ENCODE peak calls at places on chromosomes 3 and 15, in ten cellular contexts. M is dorsolateral prefrontal cortex; T is Panc1; Y is left ventricle myocardium inferior; D is BJ; C is ovary; A is BE2C; K is GM06990; P is aorta; R is CD8-positive, alpha-beta memory T cell. I is an unnamed sample.
A peak's percentile ranks its signal among the peaks of the same experiment; 100 is the strongest.

GRCh38 chr3:86958534-86958933 is 32.4 kb downstream of the VGLL3 start:
- DNase-seq in M (no peak), T (no peak), Y (no peak), D (peak; percentile 73), C (no peak), A (no peak), K (no peak), P (no peak), R (no peak), I (no peak)

GRCh38 chr3:117526485-117527079 is 817.0 kb downstream of the TUSC7 start:
- DNase-seq in M (no peak), T (no peak), Y (no peak), D (no peak), C (peak; percentile 27), A (peak; percentile 33), K (no peak), P (no peak), R (no peak), I (no peak)

GRCh38 chr3:81484532-81484931 is 276.9 kb downstream of the GBE1 start:
- DNase-seq in M (no peak), T (no peak), Y (no peak), D (no peak), C (no peak), A (no peak), K (no peak), P (no peak), R (no peak), I (no peak)

GRCh38 chr3:140441006-140441405 is 236.9 kb upstream of the TRIM42 start:
- DNase-seq in M (no peak), T (no peak), Y (no peak), D (peak; percentile 9), C (peak; percentile 35), A (no peak), K (no peak), P (peak; percentile 86), R (no peak), I (no peak)

GRCh38 chr3:43923101-43923979 is 232.6 kb downstream of the ABHD5 start:
- DNase-seq in M (peak; percentile 69), T (no peak), Y (no peak), D (no peak), C (no peak), A (no peak), K (no peak), P (no peak), R (no peak), I (no peak)

GRCh38 chr15:62857411-62857853 is 185.1 kb upstream of the TPM1 start:
- DNase-seq in M (no peak), T (no peak), Y (no peak), D (no peak), C (no peak), A (no peak), K (no peak), P (no peak), R (no peak), I (no peak)

GRCh38 chr3:5917932-5918331 is 730.4 kb downstream of the EDEM1 start:
- DNase-seq in M (no peak), T (no peak), Y (no peak), D (no peak), C (no peak), A (no peak), K (no peak), P (no peak), R (no peak), I (no peak)

GRCh38 chr15:84818221-84819131 is 1.3 kb downstream of the ALPK3 start:
- DNase-seq in M (no peak), T (no peak), Y (no peak), D (no peak), C (no peak), A (no peak), K (no peak), P (no peak), R (no peak), I (peak; percentile 73)

GRCh38 chr3:165653130-165653778 is 184.0 kb downstream of the BCHE start:
- DNase-seq in M (no peak), T (no peak), Y (no peak), D (no peak), C (no peak), A (no peak), K (no peak), P (no peak), R (no peak), I (no peak)

GRCh38 chr3:120302361-120302760 is 17.3 kb upstream of the GPR156 start:
- DNase-seq in M (no peak), T (no peak), Y (no peak), D (no peak), C (peak; percentile 43), A (no peak), K (no peak), P (no peak), R (no peak), I (no peak)

GRCh38 chr15:48682949-48683651 is 37.6 kb upstream of the FBN1 start:
- DNase-seq in M (no peak), T (no peak), Y (peak; percentile 64), D (no peak), C (peak; percentile 50), A (no peak), K (no peak), P (no peak), R (no peak), I (peak; percentile 72)

GRCh38 chr3:183285828-183286457 is 32.9 kb downstream of the B3GNT5 start:
- DNase-seq in M (peak; percentile 70), T (peak; percentile 97), Y (peak; percentile 64), D (peak; percentile 62), C (peak; percentile 83), A (peak; percentile 88), K (peak; percentile 76), P (peak; percentile 92), R (peak; percentile 85), I (peak; percentile 92)
- H3K27me3 ChIP-seq in M (no peaks in the 10 kb centered on the region), T (no peaks in the 10 kb centered on the region), Y (no peaks in the 10 kb centered on the region), D (no peaks in the 10 kb centered on the region), C (no peaks in the 10 kb centered on the region), A (no peaks in the 10 kb centered on the region), K (no peaks in the 10 kb centered on the region), P (no peaks in the 10 kb centered on the region), R (no peaks in the 10 kb centered on the region), I (no peaks in the 10 kb centered on the region)

DNA sequence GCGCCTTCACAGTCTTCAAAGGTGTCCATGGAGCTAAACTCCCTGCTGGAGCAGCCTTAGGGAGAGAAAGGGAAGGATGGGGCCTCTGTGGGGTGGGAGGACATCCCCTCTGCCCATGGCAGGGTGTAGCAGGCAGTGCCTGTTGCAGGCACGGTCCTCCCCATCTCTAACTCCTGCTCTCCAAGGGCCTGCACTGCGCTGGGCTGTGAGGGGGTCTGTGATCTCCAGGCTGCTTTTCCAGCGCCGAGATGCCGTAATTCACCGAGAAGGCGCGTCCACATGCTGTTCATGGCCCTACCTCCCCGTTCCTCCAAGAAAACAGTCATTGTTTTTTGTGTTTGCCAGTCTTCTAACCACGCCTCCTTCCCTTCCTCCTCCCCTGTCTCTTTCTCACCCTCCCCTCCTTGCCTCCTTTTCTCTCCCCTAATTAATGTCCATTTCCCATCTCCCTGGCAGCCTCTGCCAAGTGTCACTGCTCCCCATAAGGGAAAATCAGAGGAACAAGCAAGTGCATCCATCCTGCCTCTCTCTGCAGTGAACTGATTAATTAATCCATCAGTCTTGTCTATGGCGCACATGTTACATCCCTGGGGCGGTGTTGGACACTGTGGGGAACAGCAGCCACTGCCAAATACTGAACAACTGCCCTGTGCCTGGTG is 17.7 kb upstream of the LAMP3 start:
- DNase-seq in M (no peak), T (no peak), Y (no peak), D (no peak), C (no peak), A (no peak), K (no peak), P (no peak), R (no peak), I (no peak)
- H3K27me3 ChIP-seq in M (no peaks in the 10 kb centered on the region), T (peaks cover 7% of the 10 kb centered on the region), Y (peaks cover 67% of the 10 kb centered on the region), D (peaks cover 18% of the 10 kb centered on the region), C (no peaks in the 10 kb centered on the region), A (peaks cover 15% of the 10 kb centered on the region), K (no peaks in the 10 kb centered on the region), P (no peaks in the 10 kb centered on the region), R (peaks cover 5% of the 10 kb centered on the region), I (no peaks in the 10 kb centered on the region)

DNA sequence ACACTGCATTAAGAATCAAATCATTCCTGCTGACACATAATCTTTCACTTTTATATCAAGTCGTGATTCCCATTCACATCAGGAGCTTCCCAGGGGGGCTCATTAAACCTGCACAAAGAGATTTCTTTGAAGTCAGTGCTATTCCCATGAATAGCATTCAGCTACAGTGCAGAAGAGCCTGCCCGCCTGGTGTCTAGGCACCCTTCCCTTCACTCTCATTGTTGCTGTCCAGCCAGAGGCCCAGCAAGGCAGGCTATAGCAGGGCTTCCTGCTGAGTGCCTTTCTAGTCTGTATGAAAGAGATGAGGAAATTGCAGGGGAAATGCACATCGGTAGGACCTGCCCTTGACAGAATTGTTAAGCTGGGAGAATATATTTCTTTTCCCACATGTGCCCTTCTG is 4.5 kb upstream of the GJD2 start:
- DNase-seq in M (no peak), T (no peak), Y (no peak), D (no peak), C (no peak), A (no peak), K (no peak), P (no peak), R (no peak), I (no peak)
- H3K27me3 ChIP-seq in M (peaks cover 33% of the 10 kb centered on the region), T (peaks cover 40% of the 10 kb centered on the region), Y (peaks cover 55% of the 10 kb centered on the region), D (peaks cover 19% of the 10 kb centered on the region), C (no peaks in the 10 kb centered on the region), A (peaks cover 3% of the 10 kb centered on the region), K (peaks cover 2% of the 10 kb centered on the region), P (no peaks in the 10 kb centered on the region), R (peaks cover 9% of the 10 kb centered on the region), I (peaks cover 36% of the 10 kb centered on the region)

GRCh38 chr15:92399271-92399670 is 5.6 kb downstream of the ST8SIA2 start:
- DNase-seq in M (no peak), T (no peak), Y (no peak), D (no peak), C (no peak), A (no peak), K (no peak), P (no peak), R (no peak), I (no peak)
- H3K27me3 ChIP-seq in M (peaks cover 30% of the 10 kb centered on the region), T (peaks cover 14% of the 10 kb centered on the region), Y (peaks cover 69% of the 10 kb centered on the region), D (peaks cover 6% of the 10 kb centered on the region), C (no peaks in the 10 kb centered on the region), A (peaks cover 9% of the 10 kb centered on the region), K (peaks cover 2% of the 10 kb centered on the region), P (no peaks in the 10 kb centered on the region), R (peaks cover 3% of the 10 kb centered on the region), I (peaks cover 38% of the 10 kb centered on the region)

DNA sequence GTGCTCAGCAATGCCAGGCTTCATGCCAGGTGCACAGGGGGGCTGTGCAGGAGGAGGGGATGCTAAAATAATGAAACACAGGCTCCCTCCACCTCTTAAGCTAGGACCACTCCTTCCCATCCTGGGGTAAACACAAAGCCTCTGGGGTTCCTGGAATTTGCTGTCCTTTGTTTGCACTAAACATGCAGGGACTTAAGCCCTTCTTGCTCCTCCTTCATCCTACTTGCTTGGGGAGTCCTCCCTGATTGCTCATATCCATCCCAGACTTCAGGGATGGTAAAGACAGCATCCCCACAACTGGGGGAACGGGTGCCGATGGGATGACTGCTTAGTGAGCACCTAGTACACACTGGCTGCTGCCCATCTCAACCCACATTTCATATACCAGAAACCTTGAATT is 5.1 kb downstream of the LINGO1 start:
- DNase-seq in M (no peak), T (no peak), Y (no peak), D (no peak), C (no peak), A (no peak), K (no peak), P (no peak), R (no peak), I (no peak)
- H3K27me3 ChIP-seq in M (no peaks in the 10 kb centered on the region), T (no peaks in the 10 kb centered on the region), Y (peaks cover 23% of the 10 kb centered on the region), D (peaks cover 26% of the 10 kb centered on the region), C (peaks cover 3% of the 10 kb centered on the region), A (peaks cover 13% of the 10 kb centered on the region), K (peaks cover 2% of the 10 kb centered on the region), P (no peaks in the 10 kb centered on the region), R (no peaks in the 10 kb centered on the region), I (peaks cover 17% of the 10 kb centered on the region)

GRCh38 chr15:52772766-52773165 is 17.4 kb downstream of the ONECUT1 start:
- DNase-seq in M (no peak), T (no peak), Y (no peak), D (no peak), C (no peak), A (no peak), K (no peak), P (no peak), R (no peak), I (no peak)
- H3K27me3 ChIP-seq in M (peaks cover 78% of the 10 kb centered on the region), T (peaks cover 33% of the 10 kb centered on the region), Y (peaks cover 95% of the 10 kb centered on the region), D (peaks cover 6% of the 10 kb centered on the region), C (no peaks in the 10 kb centered on the region), A (peaks cover 60% of the 10 kb centered on the region), K (peaks cover 2% of the 10 kb centered on the region), P (no peaks in the 10 kb centered on the region), R (peaks cover 6% of the 10 kb centered on the region), I (peaks cover 6% of the 10 kb centered on the region)

I was measured in psoas muscle.